ENCODE peak calls at places on chromosomes 4 and X, in eight cellular contexts. E is NCI-H1436, D is stromal cell of bone marrow, Z is NCI-H345, C is RWPE1, X is fibroblast of the aortic adventitia, R is AML-193, V is endothelial cell. Q is an unnamed sample.

GRCh38 chrX:21374163-21374993 is at the start of gene CNKSR2:
- DNase-seq in R (peak), C (no peak), V (peak), D (no peak), X (peak), Z (peak), E (peak), Q (peak)

GRCh38 chr4:73844352-73844751 is 7.9 kb downstream of the CXCL6 start:
- DNase-seq in Z (no peak), R (peak), E (no peak), C (peak), V (no peak), X (peak), D (no peak), Q (no peak)

GRCh38 chrX:79161655-79162054 is 17.2 kb downstream of the GPR174 start:
- DNase-seq in X (no peak), E (no peak), C (no peak), R (no peak), V (no peak), D (no peak), Z (no peak), Q (no peak)

GRCh38 chr4:158410272-158410671 is 111.4 kb upstream of the RXFP1 start:
- DNase-seq in C (peak), Z (no peak), V (no peak), X (peak), E (no peak), R (no peak), D (peak), Q (no peak)

GRCh38 chrX:134661295-134661694 is 3.0 kb upstream of the PLAC1 start:
- DNase-seq in X (no peak), E (peak), D (no peak), R (no peak), Z (no peak), V (no peak), C (no peak), Q (no peak)

GRCh38 chr4:122412547-122412946 is 33.7 kb downstream of the ADAD1 start:
- DNase-seq in Z (no peak), V (no peak), C (no peak), X (no peak), E (no peak), R (no peak), D (no peak), Q (no peak)

GRCh38 chr4:168732714-168733113 is 235.9 kb downstream of the PALLD start:
- DNase-seq in Z (no peak), D (no peak), V (no peak), R (no peak), E (no peak), X (no peak), C (no peak), Q (no peak)

GRCh38 chrX:126723881-126724280 is 95.6 kb upstream of the PRR32 start:
- DNase-seq in E (no peak), D (no peak), V (no peak), X (no peak), C (no peak), Z (no peak), R (no peak), Q (no peak)

GRCh38 chrX:68146054-68146453 is 287.2 kb downstream of the OPHN1 start:
- DNase-seq in Z (peak), C (peak), D (peak), E (no peak), X (peak), V (no peak), R (no peak), Q (peak)

GRCh38 chr4:40180356-40180755 is 16.5 kb upstream of the RHOH start:
- DNase-seq in E (no peak), V (no peak), R (peak), D (peak), Z (no peak), X (peak), C (peak), Q (no peak)

GRCh38 chr4:24657768-24658617 is 73.6 kb upstream of the DHX15 start:
- DNase-seq in R (peak), C (peak), V (no peak), D (peak), X (peak), Z (peak), E (peak), Q (no peak)

GRCh38 chr4:15753786-15754185 is 24.3 kb upstream of the CD38 start:
- DNase-seq in E (no peak), X (peak), Z (no peak), D (no peak), C (no peak), V (no peak), R (no peak), Q (no peak)

GRCh38 chr4:108902769-108903168 is 139.9 kb upstream of the ETNPPL start:
- DNase-seq in E (no peak), R (no peak), D (no peak), C (no peak), V (no peak), X (no peak), Z (no peak), Q (no peak)

GRCh38 chr4:88812976-88813375 is 115.3 kb upstream of the NAP1L5 start:
- DNase-seq in V (no peak), D (no peak), E (no peak), X (no peak), Z (no peak), R (no peak), C (no peak), Q (no peak)

GRCh38 chr4:137601924-137602323 is 69.6 kb upstream of the PCDH18 start:
- DNase-seq in R (no peak), V (no peak), X (no peak), Z (no peak), E (no peak), D (no peak), C (no peak), Q (no peak)

GRCh38 chr4:182975806-182976205 is 58.6 kb upstream of the DCTD start:
- DNase-seq in D (peak), X (peak), Z (no peak), E (no peak), R (no peak), C (peak), V (no peak), Q (no peak)

GRCh38 chrX:10729000-10729399 is 108.6 kb upstream of the MID1 start:
- DNase-seq in E (no peak), C (no peak), Z (no peak), D (no peak), X (no peak), V (no peak), R (no peak), Q (no peak)

GRCh38 chr4:7805533-7806079 is 134.1 kb downstream of the AFAP1 start:
- DNase-seq in R (no peak), D (no peak), C (peak), V (no peak), E (no peak), X (peak), Z (peak), Q (no peak)

GRCh38 chr4:139229534-139230039 is 50.4 kb downstream of the MGARP start:
- DNase-seq in R (peak), V (no peak), C (peak), D (peak), X (peak), E (peak), Z (peak), Q (peak)

GRCh38 chr4:184769285-184769825 is 35.5 kb upstream of the CENPU start:
- DNase-seq in X (no peak), R (no peak), D (no peak), E (no peak), C (no peak), V (no peak), Z (no peak), Q (peak)

GRCh38 chr4:139815646-139816601 is 150.3 kb downstream of the MGST2 start:
- DNase-seq in Z (peak), D (peak), X (peak), R (peak), V (peak), E (peak), C (peak), Q (peak)

GRCh38 chrX:20506739-20507138 is 240.0 kb upstream of the RPS6KA3 start:
- DNase-seq in C (no peak), E (no peak), Z (no peak), X (no peak), D (no peak), V (no peak), R (no peak), Q (no peak)

GRCh38 chr4:22237155-22237751 is 278.6 kb downstream of the ADGRA3 start:
- DNase-seq in E (no peak), D (no peak), C (no peak), Z (peak), R (no peak), X (peak), V (peak), Q (no peak)

GRCh38 chr4:46886711-46887110 is 22.3 kb downstream of the COX7B2 start:
- DNase-seq in X (peak), E (no peak), R (peak), V (no peak), C (peak), D (peak), Z (no peak), Q (no peak)

GRCh38 chr4:186727149-186727976 is 3.7 kb upstream of the FAT1 start:
- DNase-seq in V (no peak), R (no peak), E (no peak), D (no peak), Z (no peak), X (no peak), C (no peak), Q (no peak)

GRCh38 chr4:83139514-83140156 is 25.1 kb upstream of the PLAC8 start:
- DNase-seq in C (no peak), R (no peak), V (no peak), D (no peak), X (no peak), E (no peak), Z (no peak), Q (no peak)

GRCh38 chrX:136546369-136546768 is 14.4 kb downstream of the VGLL1 start:
- DNase-seq in C (no peak), E (no peak), D (no peak), R (no peak), Z (no peak), X (no peak), V (no peak), Q (no peak)

GRCh38 chr4:72909461-72909860 is 160.1 kb downstream of the COX18 start:
- DNase-seq in C (no peak), D (no peak), E (no peak), V (peak), X (peak), R (no peak), Z (no peak), Q (no peak)

GRCh38 chrX:110210417-110211139 is 107.3 kb downstream of the AMMECR1 start:
- DNase-seq in D (no peak), Z (peak), X (peak), V (no peak), C (peak), R (no peak), E (peak), Q (no peak)

GRCh38 chr4:123578276-123579014 is 181.8 kb downstream of the SPRY1 start:
- DNase-seq in E (no peak), R (no peak), C (no peak), D (no peak), Z (no peak), V (no peak), X (peak), Q (no peak)

GRCh38 chrX:14899607-14900006 is 26.4 kb downstream of the MOSPD2 start:
- DNase-seq in C (peak), D (peak), X (peak), R (peak), V (no peak), E (no peak), Z (no peak), Q (no peak)

GRCh38 chrX:71871367-71871766 is 39.3 kb upstream of the NHSL2 start:
- DNase-seq in E (no peak), C (peak), D (peak), R (no peak), V (no peak), X (peak), Z (no peak), Q (peak)

GRCh38 chrX:128975716-128976115 is 547.6 kb downstream of the SMARCA1 start:
- DNase-seq in Z (peak), D (no peak), E (peak), C (peak), R (no peak), X (no peak), V (peak), Q (peak)

GRCh38 chr4:188297873-188298272 is 158.6 kb downstream of the TRIML1 start:
- DNase-seq in X (no peak), Z (no peak), R (no peak), D (peak), C (no peak), E (no peak), V (no peak), Q (no peak)

GRCh38 chrX:45771114-45771513 is 570.4 kb upstream of the DIPK2B start:
- DNase-seq in Z (no peak), V (no peak), R (no peak), D (peak), E (no peak), C (peak), X (peak), Q (no peak)

GRCh38 chr4:182827166-182827565 is 90.0 kb downstream of the DCTD start:
- DNase-seq in V (no peak), E (no peak), D (no peak), X (no peak), C (no peak), R (no peak), Z (no peak), Q (no peak)

GRCh38 chr4:53365121-53365485 is 758 bp downstream of the SCFD2 start:
- DNase-seq in R (peak), E (no peak), X (peak), Z (no peak), V (peak), D (no peak), C (peak), Q (no peak)

GRCh38 chr4:17817027-17817426 is 6.2 kb downstream of the NCAPG start:
- DNase-seq in R (peak), V (no peak), X (peak), C (peak), Z (peak), D (peak), E (no peak), Q (peak)